ENCODE peak calls at places on chromosome 17, in ten cellular contexts. One of them, this sample, is unnamed.

GRCh38 chr17:57045868-57046671 is 39.0 kb upstream of the AKAP1 start:
- DNase-seq in suprapubic skin: peak; percentile 63
- DNase-seq in stomach: peak; percentile 70
- DNase-seq in esophagus muscularis mucosa: no peak
- DNase-seq in sigmoid colon: peak; percentile 67
- DNase-seq in GM12878: no peak
- DNase-seq in transverse colon: peak; percentile 52
- DNase-seq in K562: no peak
- DNase-seq in ovary: no peak
- DNase-seq in H1: no peak
- DNase-seq in this sample: no peak

GRCh38 chr17:57044976-57045867 is 39.8 kb upstream of the AKAP1 start:
- DNase-seq in suprapubic skin: no peak
- DNase-seq in stomach: no peak
- DNase-seq in esophagus muscularis mucosa: no peak
- DNase-seq in sigmoid colon: no peak
- DNase-seq in GM12878: no peak
- DNase-seq in transverse colon: no peak
- DNase-seq in K562: no peak
- DNase-seq in ovary: peak; percentile 36
- DNase-seq in H1: no peak
- DNase-seq in this sample: no peak

GRCh38 chr17:56347646-56348045 is 194.4 kb downstream of the ANKFN1 start:
- DNase-seq in suprapubic skin: no peak
- DNase-seq in stomach: no peak
- DNase-seq in esophagus muscularis mucosa: no peak
- DNase-seq in sigmoid colon: no peak
- DNase-seq in GM12878: no peak
- DNase-seq in transverse colon: no peak
- DNase-seq in K562: no peak
- DNase-seq in ovary: no peak
- DNase-seq in H1: no peak
- DNase-seq in this sample: no peak

GRCh38 chr17:35773674-35774425 is 13.2 kb downstream of the C17orf50 start:
- DNase-seq in suprapubic skin: no peak
- DNase-seq in stomach: no peak
- DNase-seq in esophagus muscularis mucosa: no peak
- DNase-seq in sigmoid colon: no peak
- DNase-seq in GM12878: no peak
- DNase-seq in transverse colon: no peak
- DNase-seq in K562: no peak
- DNase-seq in ovary: no peak
- DNase-seq in H1: no peak
- DNase-seq in this sample: peak; percentile 31

GRCh38 chr17:46979023-46979870 is at the start of gene RPRML:
- DNase-seq in suprapubic skin: no peak
- DNase-seq in stomach: peak; percentile 45
- DNase-seq in esophagus muscularis mucosa: no peak
- DNase-seq in sigmoid colon: no peak
- DNase-seq in GM12878: no peak
- DNase-seq in transverse colon: peak; percentile 27
- DNase-seq in K562: peak; percentile 34
- DNase-seq in ovary: peak; percentile 56
- DNase-seq in H1: no peak
- DNase-seq in this sample: no peak

GRCh38 chr17:15444805-15445204 is 22.6 kb downstream of the CDRT4 start:
- DNase-seq in suprapubic skin: no peak
- DNase-seq in stomach: no peak
- DNase-seq in esophagus muscularis mucosa: no peak
- DNase-seq in sigmoid colon: peak; percentile 11
- DNase-seq in GM12878: no peak
- DNase-seq in transverse colon: no peak
- DNase-seq in K562: peak; percentile 20
- DNase-seq in ovary: no peak
- DNase-seq in H1: no peak
- DNase-seq in this sample: no peak

GRCh38 chr17:6753006-6753445 is 2.8 kb upstream of the XAF1 start:
- DNase-seq in suprapubic skin: peak; percentile 80
- DNase-seq in stomach: no peak
- DNase-seq in esophagus muscularis mucosa: no peak
- DNase-seq in sigmoid colon: peak; percentile 80
- DNase-seq in GM12878: no peak
- DNase-seq in transverse colon: peak; percentile 31
- DNase-seq in K562: no peak
- DNase-seq in ovary: peak; percentile 81
- DNase-seq in H1: no peak
- DNase-seq in this sample: no peak

GRCh38 chr17:61492759-61493526 is 40.7 kb downstream of the TBX4 start:
- DNase-seq in suprapubic skin: no peak
- DNase-seq in stomach: no peak
- DNase-seq in esophagus muscularis mucosa: no peak
- DNase-seq in sigmoid colon: no peak
- DNase-seq in GM12878: no peak
- DNase-seq in transverse colon: no peak
- DNase-seq in K562: no peak
- DNase-seq in ovary: no peak
- DNase-seq in H1: no peak
- DNase-seq in this sample: no peak

GRCh38 chr17:38660097-38661026 is 14.4 kb downstream of the EPOP start:
- DNase-seq in suprapubic skin: no peak
- DNase-seq in stomach: no peak
- DNase-seq in esophagus muscularis mucosa: no peak
- DNase-seq in sigmoid colon: peak; percentile 29
- DNase-seq in GM12878: no peak
- DNase-seq in transverse colon: no peak
- DNase-seq in K562: peak; percentile 8
- DNase-seq in ovary: peak; percentile 18
- DNase-seq in H1: no peak
- DNase-seq in this sample: no peak

GRCh38 chr17:43410557-43411368 is 12.0 kb downstream of the ARL4D start:
- DNase-seq in suprapubic skin: no peak
- DNase-seq in stomach: no peak
- DNase-seq in esophagus muscularis mucosa: no peak
- DNase-seq in sigmoid colon: no peak
- DNase-seq in GM12878: no peak
- DNase-seq in transverse colon: no peak
- DNase-seq in K562: no peak
- DNase-seq in ovary: peak; percentile 32
- DNase-seq in H1: no peak
- DNase-seq in this sample: no peak

DNA sequence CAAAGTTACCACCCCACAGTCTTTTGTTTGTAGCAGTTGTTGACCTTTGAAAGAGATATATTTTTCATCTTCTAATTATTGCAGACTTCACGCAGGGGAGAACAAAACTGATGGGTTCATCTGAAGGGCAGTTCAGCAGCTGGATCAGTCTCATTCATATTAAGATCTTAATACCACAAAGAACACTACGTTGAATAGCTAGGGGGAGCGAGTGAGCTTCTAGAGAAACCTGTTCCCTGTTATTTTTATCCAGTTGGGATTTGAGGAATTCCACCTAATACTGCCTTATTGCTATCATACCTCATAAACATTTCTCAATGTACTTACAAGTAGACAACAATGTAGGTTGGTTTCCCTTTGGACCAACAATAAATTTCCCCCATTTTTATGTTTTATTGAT is 306.1 kb upstream of the KIF2B start:
- DNase-seq in suprapubic skin: no peak
- DNase-seq in stomach: no peak
- DNase-seq in esophagus muscularis mucosa: no peak
- DNase-seq in sigmoid colon: no peak
- DNase-seq in GM12878: no peak
- DNase-seq in transverse colon: no peak
- DNase-seq in K562: no peak
- DNase-seq in ovary: no peak
- DNase-seq in H1: no peak
- DNase-seq in this sample: no peak
- TF ChIP-seq EP300 in suprapubic skin: no peak
- TF ChIP-seq EP300 in stomach: no peak
- TF ChIP-seq EP300 in esophagus muscularis mucosa: no peak
- TF ChIP-seq EP300 in sigmoid colon: no peak
- TF ChIP-seq EP300 in GM12878: no peak
- TF ChIP-seq EP300 in transverse colon: no peak
- TF ChIP-seq EP300 in K562: no peak
- TF ChIP-seq EP300 in ovary: no peak
- TF ChIP-seq EP300 in H1: no peak
- TF ChIP-seq EP300 in this sample: no peak

GRCh38 chr17:48791128-48792032 is 25.6 kb downstream of the TTLL6 start:
- DNase-seq in suprapubic skin: peak; percentile 82
- DNase-seq in stomach: peak; percentile 89
- DNase-seq in esophagus muscularis mucosa: peak; percentile 94
- DNase-seq in sigmoid colon: peak; percentile 86
- DNase-seq in GM12878: peak; percentile 57
- DNase-seq in transverse colon: peak; percentile 90
- DNase-seq in K562: peak; percentile 68
- DNase-seq in ovary: peak; percentile 68
- DNase-seq in H1: peak; percentile 70
- DNase-seq in this sample: peak; percentile 22
- TF ChIP-seq CTCF in suprapubic skin: peak; percentile 51
- TF ChIP-seq CTCF in stomach: peak; percentile 65
- TF ChIP-seq CTCF in esophagus muscularis mucosa: peak; percentile 72
- TF ChIP-seq CTCF in sigmoid colon: peak; percentile 90
- TF ChIP-seq CTCF in GM12878: peak; percentile 57
- TF ChIP-seq CTCF in transverse colon: peak; percentile 88
- TF ChIP-seq CTCF in K562: peak; percentile 92
- TF ChIP-seq CTCF in ovary: no peak
- TF ChIP-seq CTCF in H1: peak; percentile 94
- TF ChIP-seq CTCF in this sample: peak; percentile 57

DNA sequence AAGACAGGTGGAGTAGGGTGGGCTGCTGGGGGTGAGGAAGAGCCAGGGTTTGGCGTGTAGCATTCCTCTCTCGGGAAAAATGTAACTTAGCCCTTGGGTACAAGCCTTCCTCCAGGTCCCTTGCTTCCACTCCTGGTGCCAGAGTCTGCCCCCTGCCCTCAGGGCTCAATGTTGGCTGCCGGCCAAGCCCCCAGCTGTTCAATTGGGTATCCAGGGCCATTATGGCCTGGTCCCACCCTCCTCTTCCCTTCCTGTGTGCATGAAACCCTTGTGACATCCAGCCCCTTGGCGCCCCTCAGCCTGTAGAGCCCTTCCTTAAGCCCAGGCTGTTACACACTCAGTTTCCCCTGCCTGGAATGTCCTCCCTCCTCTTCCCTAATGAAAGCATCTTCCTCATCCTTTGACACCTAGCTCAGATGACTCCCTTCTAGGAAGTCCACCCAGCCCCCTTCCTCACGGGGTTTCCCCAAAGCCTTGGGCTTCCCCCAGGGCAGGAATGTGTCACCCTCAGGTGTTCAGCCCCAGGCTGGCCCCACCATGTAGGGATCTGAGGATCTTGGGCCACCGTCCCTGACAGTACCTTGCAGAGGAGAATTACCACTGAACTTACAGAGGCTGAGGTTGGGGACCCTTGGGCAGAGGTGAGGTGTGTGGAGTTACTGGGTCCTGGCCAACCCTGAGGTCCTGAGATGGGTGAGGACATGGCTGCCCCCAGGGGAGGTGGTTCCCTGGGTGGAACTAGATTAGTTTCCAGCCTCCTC is 30.0 kb downstream of the B9D1 start:
- DNase-seq in suprapubic skin: no peak
- DNase-seq in stomach: peak; percentile 23
- DNase-seq in esophagus muscularis mucosa: no peak
- DNase-seq in sigmoid colon: peak; percentile 61
- DNase-seq in GM12878: no peak
- DNase-seq in transverse colon: no peak
- DNase-seq in K562: no peak
- DNase-seq in ovary: peak; percentile 39
- DNase-seq in H1: no peak
- DNase-seq in this sample: no peak
- H3K36me3 ChIP-seq in suprapubic skin: peaks cover 69% of the 10 kb centered on the region
- H3K36me3 ChIP-seq in stomach: peaks cover 50% of the 10 kb centered on the region
- H3K36me3 ChIP-seq in esophagus muscularis mucosa: peaks cover 59% of the 10 kb centered on the region
- H3K36me3 ChIP-seq in sigmoid colon: peaks cover 6% of the 10 kb centered on the region
- H3K36me3 ChIP-seq in GM12878: no peaks in the 10 kb centered on the region
- H3K36me3 ChIP-seq in transverse colon: no peaks in the 10 kb centered on the region
- H3K36me3 ChIP-seq in K562: no peaks in the 10 kb centered on the region
- H3K36me3 ChIP-seq in ovary: no peaks in the 10 kb centered on the region
- H3K36me3 ChIP-seq in H1: no peaks in the 10 kb centered on the region
- H3K36me3 ChIP-seq in this sample: no peaks in the 10 kb centered on the region

DNA sequence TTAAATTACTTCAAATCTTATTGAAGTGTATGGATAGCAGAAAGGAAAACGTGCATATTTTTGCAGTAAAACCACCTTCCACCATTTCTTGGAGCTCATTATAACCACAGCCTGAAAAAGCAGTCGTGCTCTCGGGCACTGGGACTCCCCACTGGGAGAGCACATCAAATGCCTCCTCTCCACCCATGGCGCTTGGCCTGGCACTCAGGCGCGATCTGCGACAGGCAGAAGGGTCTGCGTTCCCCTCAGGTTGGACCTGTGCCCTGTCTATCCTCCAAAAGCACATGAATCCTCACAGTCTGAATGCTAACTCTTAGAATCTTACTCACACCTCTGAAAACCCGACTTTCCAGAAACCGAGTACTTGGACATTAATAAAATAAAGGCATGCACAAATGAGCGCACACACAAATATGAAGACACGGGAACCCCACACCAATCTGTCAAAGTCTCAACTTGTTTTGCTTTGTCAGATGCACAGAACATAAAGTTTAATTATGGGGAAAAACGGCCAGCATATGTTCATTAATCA is 20.4 kb upstream of the FAAP100 start:
- DNase-seq in suprapubic skin: no peak
- DNase-seq in stomach: no peak
- DNase-seq in esophagus muscularis mucosa: no peak
- DNase-seq in sigmoid colon: no peak
- DNase-seq in GM12878: no peak
- DNase-seq in transverse colon: no peak
- DNase-seq in K562: no peak
- DNase-seq in ovary: no peak
- DNase-seq in H1: no peak
- DNase-seq in this sample: no peak
- TF ChIP-seq EP300 in suprapubic skin: no peak
- TF ChIP-seq EP300 in stomach: no peak
- TF ChIP-seq EP300 in esophagus muscularis mucosa: no peak
- TF ChIP-seq EP300 in sigmoid colon: no peak
- TF ChIP-seq EP300 in GM12878: no peak
- TF ChIP-seq EP300 in transverse colon: no peak
- TF ChIP-seq EP300 in K562: no peak
- TF ChIP-seq EP300 in ovary: no peak
- TF ChIP-seq EP300 in H1: no peak
- TF ChIP-seq EP300 in this sample: no peak